ENCODE peak calls at places on chromosomes 5 and 9, in five cellular contexts. K is Daoy; F is stimulated activated naive CD8-positive, alpha-beta T cell treated with anti-CD3 and anti-CD28 coated beads, Interleukin-15, Interleukin-2, amounts not matched to agents 100 U/mL and 50 U/mL, for 24 hours; M is naive thymus-derived CD4-positive, alpha-beta T cell; D is mesenteric fat pad. E is an unnamed sample.

GRCh38 chr5:171632618-171633017 is 153.0 kb upstream of the SMIM23 start:
- DNase-seq in M (no peak), F (no peak), K (no peak), D (no peak), E (no peak)

GRCh38 chr5:111584651-111585050 is 72.3 kb upstream of the STARD4 start:
- DNase-seq in K (peak; percentile 84), D (no peak), M (no peak), F (no peak), E (peak; percentile 88)

GRCh38 chr5:160209917-160210316 is 19.4 kb upstream of the FABP6 start:
- DNase-seq in K (no peak), D (no peak), M (no peak), F (no peak), E (no peak)

GRCh38 chr5:138110266-138110963 is 26.6 kb downstream of the WNT8A start:
- DNase-seq in F (no peak), K (peak; percentile 84), M (no peak), D (no peak), E (no peak)

GRCh38 chr5:176735383-176736265 is 74.7 kb upstream of the UNC5A start:
- DNase-seq in M (no peak), D (peak; percentile 80), F (no peak), K (no peak), E (no peak)

GRCh38 chr9:128684325-128685021 is 4.5 kb upstream of the SET start:
- DNase-seq in D (no peak), M (peak; percentile 67), F (peak; percentile 84), K (peak; percentile 78), E (peak; percentile 82)

GRCh38 chr9:87479801-87480201 is 17.9 kb upstream of the DAPK1 start:
- DNase-seq in M (no peak), K (peak; percentile 93), F (no peak), D (no peak), E (peak; percentile 95)

GRCh38 chr5:168734657-168735344 is 155.6 kb upstream of the PANK3 start:
- DNase-seq in D (no peak), F (no peak), M (no peak), K (peak; percentile 13), E (no peak)

GRCh38 chr9:114662081-114662989 is 4.7 kb upstream of the TEX53 start:
- DNase-seq in D (no peak), F (peak; percentile 81), K (peak; percentile 62), M (peak; percentile 15), E (no peak)

GRCh38 chr9:401223-401622 is 186.6 kb downstream of the DOCK8 start:
- DNase-seq in K (no peak), M (no peak), F (no peak), D (no peak), E (no peak)

GRCh38 chr5:174472956-174473355 is 251.4 kb upstream of the MSX2 start:
- DNase-seq in D (no peak), M (no peak), F (no peak), K (no peak), E (no peak)

GRCh38 chr9:131103535-131103934 is 7.2 kb downstream of the AIF1L start:
- DNase-seq in K (no peak), M (no peak), D (no peak), F (no peak), E (no peak)

GRCh38 chr9:92724528-92725265 is 39.9 kb downstream of the BICD2 start:
- DNase-seq in F (no peak), M (no peak), D (peak; percentile 55), K (no peak), E (no peak)

GRCh38 chr9:136901516-136902258 is 15.4 kb downstream of the TRAF2 start:
- DNase-seq in D (no peak), F (peak; percentile 77), M (peak; percentile 42), K (peak; percentile 94), E (peak; percentile 98)

GRCh38 chr5:89105836-89106235 is 222.9 kb upstream of the MEF2C start:
- DNase-seq in M (no peak), K (peak; percentile 20), F (no peak), D (no peak), E (peak; percentile 46)

GRCh38 chr9:111483419-111483861 is 743 bp downstream of the ECPAS start:
- DNase-seq in D (no peak), M (no peak), F (peak; percentile 62), K (peak; percentile 80), E (no peak)

GRCh38 chr9:36988848-36989247 is 45.2 kb downstream of the PAX5 start:
- DNase-seq in F (no peak), D (no peak), M (no peak), K (no peak), E (no peak)

GRCh38 chr5:80915716-80916115 is 44.4 kb upstream of the RASGRF2 start:
- DNase-seq in M (no peak), F (no peak), K (no peak), D (no peak), E (no peak)

GRCh38 chr9:123686849-123687233 is 243.1 kb downstream of the DENND1A start:
- DNase-seq in K (no peak), M (no peak), D (no peak), F (no peak), E (no peak)

GRCh38 chr9:134492281-134492691 is 149.3 kb upstream of the COL5A1 start:
- DNase-seq in M (no peak), K (no peak), D (peak; percentile 88), F (no peak), E (no peak)

GRCh38 chr9:13588151-13589043 is 308.9 kb upstream of the MPDZ start:
- DNase-seq in D (no peak), M (no peak), F (no peak), K (peak; percentile 19), E (no peak)

E was measured in RCC 7860.